ENCODE peak calls at places on chromosomes 1 and 21, in six cellular contexts. L, X, N, Q, K and P are unnamed samples.

GRCh38 chr1:109314805-109315204 is 8.0 kb upstream of the MYBPHL start:
- DNase-seq in Q (no peak), N (no peak), L (peak; percentile 21), K (no peak), X (no peak), P (no peak)

GRCh38 chr1:42003433-42003832 is 84.7 kb upstream of the HIVEP3 start:
- DNase-seq in X (peak; percentile 37), L (no peak), Q (no peak), K (no peak), N (no peak), P (no peak)

GRCh38 chr1:110612060-110612745 is 6.0 kb upstream of the KCNA2 start:
- DNase-seq in L (no peak), X (no peak), N (no peak), Q (no peak), K (no peak), P (no peak)

GRCh38 chr1:10555635-10556429 is 81.1 kb downstream of the PEX14 start:
- DNase-seq in Q (no peak), K (no peak), N (no peak), X (no peak), L (no peak), P (no peak)

GRCh38 chr1:111677604-111678003 is 58.0 kb downstream of the RAP1A start:
- DNase-seq in N (no peak), Q (no peak), K (no peak), L (no peak), X (no peak), P (no peak)

GRCh38 chr1:202521886-202522285 is 173.4 kb downstream of the PPP1R12B start:
- DNase-seq in N (no peak), K (no peak), L (no peak), X (no peak), Q (no peak), P (no peak)

GRCh38 chr1:75233302-75233929 is 99.2 kb downstream of the LHX8 start:
- DNase-seq in X (no peak), K (no peak), N (no peak), L (no peak), Q (no peak), P (no peak)

GRCh38 chr1:169127305-169127704 is 20.8 kb downstream of the ATP1B1 start:
- DNase-seq in X (no peak), K (no peak), N (no peak), L (no peak), Q (no peak), P (no peak)

GRCh38 chr1:20893931-20894330 is 106.8 kb upstream of the HP1BP3 start:
- DNase-seq in K (no peak), N (no peak), Q (no peak), X (no peak), L (no peak), P (no peak)

GRCh38 chr21:26140185-26140584 is 30.4 kb downstream of the APP start:
- DNase-seq in L (peak; percentile 81), N (no peak), Q (no peak), X (peak; percentile 75), K (no peak), P (no peak)

GRCh38 chr1:234970371-234970730 is 158.3 kb downstream of the TOMM20 start:
- DNase-seq in Q (no peak), L (no peak), X (no peak), N (no peak), K (no peak), P (peak; percentile 71)

GRCh38 chr1:39936724-39937491 is 18.0 kb upstream of the MFSD2A start:
- DNase-seq in N (no peak), Q (no peak), X (no peak), L (no peak), K (no peak), P (no peak)

GRCh38 chr1:12314328-12314903 is 84.6 kb downstream of the VPS13D start:
- DNase-seq in L (no peak), X (no peak), K (no peak), N (no peak), Q (no peak), P (no peak)

GRCh38 chr1:38243106-38243505 is 196.5 kb upstream of the POU3F1 start:
- DNase-seq in N (no peak), Q (no peak), L (no peak), K (no peak), X (no peak), P (no peak)

GRCh38 chr1:9865745-9866144 is 42.0 kb upstream of the CLSTN1 start:
- DNase-seq in N (no peak), K (no peak), L (no peak), Q (no peak), X (peak; percentile 16), P (no peak)